ENCODE peak calls at places on chromosomes 1 and 21, in five cellular contexts. One of them, this sample, is unnamed.

GRCh38 chr1:28392027-28392652 is 22.6 kb downstream of the PHACTR4 start:
- DNase-seq in H1: no peak
- DNase-seq in GM12878: no peak
- DNase-seq in K562: no peak
- DNase-seq in HepG2: no peak
- DNase-seq in this sample: no peak

GRCh38 chr1:3702528-3702927 is 49.7 kb upstream of the CCDC27 start:
- DNase-seq in H1: no peak
- DNase-seq in GM12878: no peak
- DNase-seq in K562: no peak
- DNase-seq in HepG2: no peak
- DNase-seq in this sample: no peak

GRCh38 chr1:93735722-93736121 is 54.1 kb upstream of the BCAR3 start:
- DNase-seq in H1: no peak
- DNase-seq in GM12878: no peak
- DNase-seq in K562: no peak
- DNase-seq in HepG2: no peak
- DNase-seq in this sample: no peak

GRCh38 chr1:212938846-212939245 is 11.5 kb upstream of the VASH2 start:
- DNase-seq in H1: no peak
- DNase-seq in GM12878: no peak
- DNase-seq in K562: no peak
- DNase-seq in HepG2: no peak
- DNase-seq in this sample: no peak

GRCh38 chr21:41446571-41446970 is 20.5 kb downstream of the MX1 start:
- DNase-seq in H1: no peak
- DNase-seq in GM12878: no peak
- DNase-seq in K562: no peak
- DNase-seq in HepG2: no peak
- DNase-seq in this sample: no peak

GRCh38 chr1:47521034-47521871 is 83.4 kb downstream of the FOXD2 start:
- DNase-seq in H1: no peak
- DNase-seq in GM12878: no peak
- DNase-seq in K562: no peak
- DNase-seq in HepG2: no peak
- DNase-seq in this sample: no peak

GRCh38 chr1:227214170-227214569 is 104.1 kb downstream of the CDC42BPA start:
- DNase-seq in H1: no peak
- DNase-seq in GM12878: no peak
- DNase-seq in K562: no peak
- DNase-seq in HepG2: no peak
- DNase-seq in this sample: no peak

GRCh38 chr1:19825298-19825697 is 10.2 kb upstream of the RNF186 start:
- DNase-seq in H1: peak; percentile 36
- DNase-seq in GM12878: no peak
- DNase-seq in K562: no peak
- DNase-seq in HepG2: peak; percentile 25
- DNase-seq in this sample: peak; percentile 84

GRCh38 chr1:1910651-1911389 is 4.2 kb upstream of the CALML6 start:
- DNase-seq in H1: no peak
- DNase-seq in GM12878: no peak
- DNase-seq in K562: no peak
- DNase-seq in HepG2: no peak
- DNase-seq in this sample: no peak

GRCh38 chr1:179883739-179884138 is 1.7 kb downstream of the TOR1AIP1 start:
- DNase-seq in H1: no peak
- DNase-seq in GM12878: peak; percentile 56
- DNase-seq in K562: peak; percentile 35
- DNase-seq in HepG2: peak; percentile 45
- DNase-seq in this sample: peak; percentile 80

GRCh38 chr21:26405735-26406361 is 167.2 kb downstream of the CYYR1 start:
- DNase-seq in H1: no peak
- DNase-seq in GM12878: no peak
- DNase-seq in K562: no peak
- DNase-seq in HepG2: no peak
- DNase-seq in this sample: peak; percentile 34

GRCh38 chr1:41440321-41441090 is 44.0 kb downstream of the EDN2 start:
- DNase-seq in H1: no peak
- DNase-seq in GM12878: no peak
- DNase-seq in K562: no peak
- DNase-seq in HepG2: no peak
- DNase-seq in this sample: no peak

GRCh38 chr1:182680901-182681300 is 3.5 kb downstream of the RGS8 start:
- DNase-seq in H1: no peak
- DNase-seq in GM12878: no peak
- DNase-seq in K562: no peak
- DNase-seq in HepG2: no peak
- DNase-seq in this sample: no peak

GRCh38 chr1:197761654-197762053 is 13.6 kb downstream of the DENND1B start:
- DNase-seq in H1: no peak
- DNase-seq in GM12878: no peak
- DNase-seq in K562: no peak
- DNase-seq in HepG2: no peak
- DNase-seq in this sample: no peak

GRCh38 chr1:50237081-50237480 is 128.4 kb downstream of the ELAVL4 start:
- DNase-seq in H1: no peak
- DNase-seq in GM12878: no peak
- DNase-seq in K562: no peak
- DNase-seq in HepG2: no peak
- DNase-seq in this sample: no peak

GRCh38 chr1:151514366-151514765 is 3.2 kb downstream of the CGN start:
- DNase-seq in H1: no peak
- DNase-seq in GM12878: no peak
- DNase-seq in K562: no peak
- DNase-seq in HepG2: no peak
- DNase-seq in this sample: no peak

GRCh38 chr21:27564684-27565280 is 597.9 kb upstream of the ADAMTS5 start:
- DNase-seq in H1: peak; percentile 7
- DNase-seq in GM12878: no peak
- DNase-seq in K562: no peak
- DNase-seq in HepG2: no peak
- DNase-seq in this sample: peak; percentile 58

GRCh38 chr1:152034654-152035405 is 2.0 kb downstream of the S100A11 start:
- DNase-seq in H1: no peak
- DNase-seq in GM12878: peak; percentile 57
- DNase-seq in K562: peak; percentile 78
- DNase-seq in HepG2: peak; percentile 61
- DNase-seq in this sample: peak; percentile 90

GRCh38 chr1:27044613-27045091 is 32.0 kb upstream of the TENT5B start:
- DNase-seq in H1: peak; percentile 70
- DNase-seq in GM12878: peak; percentile 16
- DNase-seq in K562: peak; percentile 89
- DNase-seq in HepG2: peak; percentile 62
- DNase-seq in this sample: peak; percentile 98

GRCh38 chr1:244675167-244675566 is 22.2 kb downstream of the DESI2 start:
- DNase-seq in H1: no peak
- DNase-seq in GM12878: no peak
- DNase-seq in K562: no peak
- DNase-seq in HepG2: no peak
- DNase-seq in this sample: no peak

GRCh38 chr1:41122851-41123518 is 101.5 kb upstream of the SLFNL1 start:
- DNase-seq in H1: no peak
- DNase-seq in GM12878: no peak
- DNase-seq in K562: peak; percentile 23
- DNase-seq in HepG2: peak; percentile 86
- DNase-seq in this sample: peak; percentile 62

GRCh38 chr1:153345187-153346066 is 3.2 kb downstream of the PGLYRP4 start:
- DNase-seq in H1: no peak
- DNase-seq in GM12878: peak; percentile 51
- DNase-seq in K562: no peak
- DNase-seq in HepG2: no peak
- DNase-seq in this sample: no peak

GRCh38 chr1:40986929-40987328 is 7.4 kb downstream of the CTPS1 start:
- DNase-seq in H1: no peak
- DNase-seq in GM12878: no peak
- DNase-seq in K562: no peak
- DNase-seq in HepG2: no peak
- DNase-seq in this sample: no peak

GRCh38 chr1:114330451-114330983 is 176.8 kb upstream of the SYT6 start:
- DNase-seq in H1: no peak
- DNase-seq in GM12878: no peak
- DNase-seq in K562: no peak
- DNase-seq in HepG2: no peak
- DNase-seq in this sample: no peak

GRCh38 chr1:85465099-85465790 is at the start of gene DDAH1:
- DNase-seq in H1: peak; percentile 9
- DNase-seq in GM12878: no peak
- DNase-seq in K562: no peak
- DNase-seq in HepG2: peak; percentile 29
- DNase-seq in this sample: peak; percentile 79

GRCh38 chr21:37437376-37438080 is 71.0 kb downstream of the DYRK1A start:
- DNase-seq in H1: no peak
- DNase-seq in GM12878: no peak
- DNase-seq in K562: no peak
- DNase-seq in HepG2: no peak
- DNase-seq in this sample: no peak

GRCh38 chr1:8364528-8365442 is 46.9 kb downstream of the SLC45A1 start:
- DNase-seq in H1: no peak
- DNase-seq in GM12878: no peak
- DNase-seq in K562: peak; percentile 34
- DNase-seq in HepG2: no peak
- DNase-seq in this sample: no peak

GRCh38 chr1:201463071-201463552 is 5.9 kb downstream of the PHLDA3 start:
- DNase-seq in H1: no peak
- DNase-seq in GM12878: no peak
- DNase-seq in K562: no peak
- DNase-seq in HepG2: peak; percentile 45
- DNase-seq in this sample: peak; percentile 54

GRCh38 chr1:39995973-39996393 is 41.0 kb downstream of the MFSD2A start:
- DNase-seq in H1: no peak
- DNase-seq in GM12878: peak; percentile 52
- DNase-seq in K562: no peak
- DNase-seq in HepG2: no peak
- DNase-seq in this sample: no peak

GRCh38 chr1:31381394-31382287 is 8.8 kb upstream of the FABP3 start:
- DNase-seq in H1: no peak
- DNase-seq in GM12878: no peak
- DNase-seq in K562: no peak
- DNase-seq in HepG2: no peak
- DNase-seq in this sample: no peak

GRCh38 chr21:14677639-14678179 is 131.6 kb upstream of the SAMSN1 start:
- DNase-seq in H1: no peak
- DNase-seq in GM12878: no peak
- DNase-seq in K562: peak; percentile 17
- DNase-seq in HepG2: no peak
- DNase-seq in this sample: no peak

GRCh38 chr1:55703726-55704363 is 488.7 kb upstream of the USP24 start:
- DNase-seq in H1: no peak
- DNase-seq in GM12878: no peak
- DNase-seq in K562: no peak
- DNase-seq in HepG2: no peak
- DNase-seq in this sample: no peak

GRCh38 chr1:1356796-1357401 is 1.5 kb downstream of the MXRA8 start:
- DNase-seq in H1: no peak
- DNase-seq in GM12878: no peak
- DNase-seq in K562: no peak
- DNase-seq in HepG2: no peak
- DNase-seq in this sample: no peak

GRCh38 chr1:109218516-109218915 is 4.8 kb downstream of the SARS1 start:
- DNase-seq in H1: no peak
- DNase-seq in GM12878: no peak
- DNase-seq in K562: no peak
- DNase-seq in HepG2: no peak
- DNase-seq in this sample: no peak
- H4K20me1 ChIP-seq in H1: peaks cover 4% of the 10 kb centered on the region
- H4K20me1 ChIP-seq in GM12878: no peaks in the 10 kb centered on the region
- H4K20me1 ChIP-seq in K562: peaks cover 14% of the 10 kb centered on the region
- H4K20me1 ChIP-seq in HepG2: peaks cover 15% of the 10 kb centered on the region
- H4K20me1 ChIP-seq in this sample: peaks cover 17% of the 10 kb centered on the region

GRCh38 chr1:172663726-172664125 is 4.8 kb downstream of the FASLG start:
- DNase-seq in H1: no peak
- DNase-seq in GM12878: no peak
- DNase-seq in K562: no peak
- DNase-seq in HepG2: no peak
- DNase-seq in this sample: no peak
- TF ChIP-seq CREB1 in H1: no peak
- TF ChIP-seq CREB1 in GM12878: no peak
- TF ChIP-seq CREB1 in K562: no peak
- TF ChIP-seq CREB1 in HepG2: no peak
- TF ChIP-seq CREB1 in this sample: no peak

GRCh38 chr21:39071623-39072214 is 111.5 kb downstream of the PSMG1 start:
- DNase-seq in H1: no peak
- DNase-seq in GM12878: no peak
- DNase-seq in K562: no peak
- DNase-seq in HepG2: peak; percentile 90
- DNase-seq in this sample: no peak
- H4K20me1 ChIP-seq in H1: no peaks in the 10 kb centered on the region
- H4K20me1 ChIP-seq in GM12878: no peaks in the 10 kb centered on the region
- H4K20me1 ChIP-seq in K562: no peaks in the 10 kb centered on the region
- H4K20me1 ChIP-seq in HepG2: no peaks in the 10 kb centered on the region
- H4K20me1 ChIP-seq in this sample: no peaks in the 10 kb centered on the region

GRCh38 chr1:7224644-7225043 is 439.4 kb downstream of the CAMTA1 start:
- DNase-seq in H1: peak; percentile 15
- DNase-seq in GM12878: no peak
- DNase-seq in K562: no peak
- DNase-seq in HepG2: no peak
- DNase-seq in this sample: peak; percentile 49

GRCh38 chr1:7221823-7222462 is 436.7 kb downstream of the CAMTA1 start:
- DNase-seq in H1: no peak
- DNase-seq in GM12878: no peak
- DNase-seq in K562: no peak
- DNase-seq in HepG2: no peak
- DNase-seq in this sample: no peak

GRCh38 chr1:7224081-7224534 is 438.9 kb downstream of the CAMTA1 start:
- DNase-seq in H1: no peak
- DNase-seq in GM12878: no peak
- DNase-seq in K562: no peak
- DNase-seq in HepG2: no peak
- DNase-seq in this sample: no peak

GRCh38 chr1:7222616-7223015 is 437.4 kb downstream of the CAMTA1 start:
- DNase-seq in H1: no peak
- DNase-seq in GM12878: no peak
- DNase-seq in K562: no peak
- DNase-seq in HepG2: no peak
- DNase-seq in this sample: no peak

GRCh38 chr1:7223334-7224080 is 438.3 kb downstream of the CAMTA1 start:
- DNase-seq in H1: no peak
- DNase-seq in GM12878: no peak
- DNase-seq in K562: no peak
- DNase-seq in HepG2: no peak
- DNase-seq in this sample: no peak
- TF ChIP-seq CREB1 in H1: no peak
- TF ChIP-seq CREB1 in GM12878: no peak
- TF ChIP-seq CREB1 in K562: no peak
- TF ChIP-seq CREB1 in HepG2: no peak
- TF ChIP-seq CREB1 in this sample: no peak

GRCh38 chr1:236144033-236144432 is 1.7 kb downstream of the GPR137B start:
- DNase-seq in H1: no peak
- DNase-seq in GM12878: no peak
- DNase-seq in K562: no peak
- DNase-seq in HepG2: no peak
- DNase-seq in this sample: no peak
- H4K20me1 ChIP-seq in H1: peaks cover 18% of the 10 kb centered on the region
- H4K20me1 ChIP-seq in GM12878: peaks cover 3% of the 10 kb centered on the region
- H4K20me1 ChIP-seq in K562: peaks cover 9% of the 10 kb centered on the region
- H4K20me1 ChIP-seq in HepG2: no peaks in the 10 kb centered on the region
- H4K20me1 ChIP-seq in this sample: peaks cover 12% of the 10 kb centered on the region

This sample was measured in GM23338.